ENCODE peak calls at places on chromosomes 7 and 10, in six cellular contexts. One of them, this sample, is unnamed.

GRCh38 chr10:61487506-61487905 is 34.3 kb upstream of the TMEM26 start:
- DNase-seq in frontal cortex: no peak
- DNase-seq in A549: no peak
- DNase-seq in fibroblast of the conjunctiva: no peak
- DNase-seq in endothelial cell: no peak
- DNase-seq in cerebellum: no peak
- DNase-seq in this sample: no peak

GRCh38 chr10:61404771-61405170 is 48.4 kb downstream of the TMEM26 start:
- DNase-seq in endothelial cell: no peak
- DNase-seq in fibroblast of the conjunctiva: no peak
- DNase-seq in frontal cortex: no peak
- DNase-seq in cerebellum: no peak
- DNase-seq in A549: no peak
- DNase-seq in this sample: no peak

GRCh38 chr10:28219241-28219640 is 83.6 kb downstream of the MPP7 start:
- DNase-seq in fibroblast of the conjunctiva: no peak
- DNase-seq in endothelial cell: no peak
- DNase-seq in A549: no peak
- DNase-seq in cerebellum: no peak
- DNase-seq in frontal cortex: no peak
- DNase-seq in this sample: no peak

GRCh38 chr10:112969542-112969941 is 19.5 kb downstream of the TCF7L2 start:
- DNase-seq in endothelial cell: no peak
- DNase-seq in A549: no peak
- DNase-seq in frontal cortex: no peak
- DNase-seq in fibroblast of the conjunctiva: no peak
- DNase-seq in cerebellum: no peak
- DNase-seq in this sample: no peak

GRCh38 chr10:5942001-5942400 is 35.3 kb downstream of the IL15RA start:
- DNase-seq in frontal cortex: no peak
- DNase-seq in A549: no peak
- DNase-seq in fibroblast of the conjunctiva: no peak
- DNase-seq in endothelial cell: no peak
- DNase-seq in cerebellum: no peak
- DNase-seq in this sample: no peak

GRCh38 chr10:14665304-14665703 is 109.4 kb downstream of the FAM107B start:
- DNase-seq in fibroblast of the conjunctiva: no peak
- DNase-seq in endothelial cell: no peak
- DNase-seq in frontal cortex: no peak
- DNase-seq in cerebellum: no peak
- DNase-seq in A549: peak
- DNase-seq in this sample: no peak

GRCh38 chr7:141974831-141975230 is 1.3 kb upstream of the TAS2R38 start:
- DNase-seq in fibroblast of the conjunctiva: no peak
- DNase-seq in endothelial cell: peak
- DNase-seq in cerebellum: no peak
- DNase-seq in A549: peak
- DNase-seq in frontal cortex: no peak
- DNase-seq in this sample: no peak

GRCh38 chr10:71825217-71825616 is 25.8 kb downstream of the PSAP start:
- DNase-seq in endothelial cell: no peak
- DNase-seq in frontal cortex: no peak
- DNase-seq in A549: no peak
- DNase-seq in cerebellum: no peak
- DNase-seq in fibroblast of the conjunctiva: no peak
- DNase-seq in this sample: no peak

GRCh38 chr7:34015656-34016055 is 110.3 kb downstream of the BMPER start:
- DNase-seq in A549: no peak
- DNase-seq in frontal cortex: no peak
- DNase-seq in endothelial cell: no peak
- DNase-seq in cerebellum: peak
- DNase-seq in fibroblast of the conjunctiva: no peak
- DNase-seq in this sample: no peak

This sample was measured in progenitor cell of endocrine pancreas.